ENCODE peak calls at places on chromosome 1, in six cellular contexts. One of them, this sample, is unnamed.

GRCh38 chr1:89546934-89547562 is 22.4 kb downstream of the LRRC8B start:
- DNase-seq in endothelial cell: no peak
- DNase-seq in CD8-positive, alpha-beta T cell: no peak
- DNase-seq in activated B cell treated with CpG ODN at 0.5 μM for 24 hours: no peak
- DNase-seq in foreskin fibroblast: no peak
- DNase-seq in cardiac muscle cell: no peak
- DNase-seq in this sample: no peak

GRCh38 chr1:15966081-15966955 is 9.6 kb downstream of the ZBTB17 start:
- DNase-seq in endothelial cell: no peak
- DNase-seq in CD8-positive, alpha-beta T cell: peak
- DNase-seq in activated B cell treated with CpG ODN at 0.5 μM for 24 hours: peak
- DNase-seq in foreskin fibroblast: peak
- DNase-seq in cardiac muscle cell: no peak
- DNase-seq in this sample: no peak

GRCh38 chr1:44423706-44424546 is 18.9 kb downstream of the RNF220 start:
- DNase-seq in endothelial cell: peak
- DNase-seq in CD8-positive, alpha-beta T cell: no peak
- DNase-seq in activated B cell treated with CpG ODN at 0.5 μM for 24 hours: no peak
- DNase-seq in foreskin fibroblast: no peak
- DNase-seq in cardiac muscle cell: peak
- DNase-seq in this sample: no peak

GRCh38 chr1:211975152-211975941 is 60.0 kb downstream of the INTS7 start:
- DNase-seq in endothelial cell: no peak
- DNase-seq in CD8-positive, alpha-beta T cell: no peak
- DNase-seq in activated B cell treated with CpG ODN at 0.5 μM for 24 hours: no peak
- DNase-seq in foreskin fibroblast: no peak
- DNase-seq in cardiac muscle cell: no peak
- DNase-seq in this sample: no peak

GRCh38 chr1:112393634-112393976 is 2.4 kb upstream of the CTTNBP2NL start:
- DNase-seq in endothelial cell: no peak
- DNase-seq in CD8-positive, alpha-beta T cell: no peak
- DNase-seq in activated B cell treated with CpG ODN at 0.5 μM for 24 hours: no peak
- DNase-seq in foreskin fibroblast: no peak
- DNase-seq in cardiac muscle cell: peak
- DNase-seq in this sample: no peak

GRCh38 chr1:156444407-156445001 is 56.1 kb downstream of the MEF2D start:
- DNase-seq in endothelial cell: peak
- DNase-seq in CD8-positive, alpha-beta T cell: no peak
- DNase-seq in activated B cell treated with CpG ODN at 0.5 μM for 24 hours: no peak
- DNase-seq in foreskin fibroblast: no peak
- DNase-seq in cardiac muscle cell: peak
- DNase-seq in this sample: peak

GRCh38 chr1:2200308-2200943 is 5.9 kb upstream of the FAAP20 start:
- DNase-seq in endothelial cell: no peak
- DNase-seq in CD8-positive, alpha-beta T cell: no peak
- DNase-seq in activated B cell treated with CpG ODN at 0.5 μM for 24 hours: no peak
- DNase-seq in foreskin fibroblast: no peak
- DNase-seq in cardiac muscle cell: no peak
- DNase-seq in this sample: no peak

GRCh38 chr1:179080866-179081695 is 789 bp upstream of the TOR3A start:
- DNase-seq in endothelial cell: peak
- DNase-seq in CD8-positive, alpha-beta T cell: peak
- DNase-seq in activated B cell treated with CpG ODN at 0.5 μM for 24 hours: peak
- DNase-seq in foreskin fibroblast: no peak
- DNase-seq in cardiac muscle cell: no peak
- DNase-seq in this sample: no peak

GRCh38 chr1:64574301-64574700 is 104.4 kb downstream of the CACHD1 start:
- DNase-seq in endothelial cell: no peak
- DNase-seq in CD8-positive, alpha-beta T cell: no peak
- DNase-seq in activated B cell treated with CpG ODN at 0.5 μM for 24 hours: no peak
- DNase-seq in foreskin fibroblast: peak
- DNase-seq in cardiac muscle cell: no peak
- DNase-seq in this sample: no peak

GRCh38 chr1:179807291-179807690 is 64.2 kb downstream of the FAM163A start:
- DNase-seq in endothelial cell: no peak
- DNase-seq in CD8-positive, alpha-beta T cell: no peak
- DNase-seq in activated B cell treated with CpG ODN at 0.5 μM for 24 hours: no peak
- DNase-seq in foreskin fibroblast: no peak
- DNase-seq in cardiac muscle cell: no peak
- DNase-seq in this sample: no peak

GRCh38 chr1:225843426-225843795 is 33.5 kb downstream of the EPHX1 start:
- DNase-seq in endothelial cell: no peak
- DNase-seq in CD8-positive, alpha-beta T cell: no peak
- DNase-seq in activated B cell treated with CpG ODN at 0.5 μM for 24 hours: no peak
- DNase-seq in foreskin fibroblast: no peak
- DNase-seq in cardiac muscle cell: no peak
- DNase-seq in this sample: no peak

DNA sequence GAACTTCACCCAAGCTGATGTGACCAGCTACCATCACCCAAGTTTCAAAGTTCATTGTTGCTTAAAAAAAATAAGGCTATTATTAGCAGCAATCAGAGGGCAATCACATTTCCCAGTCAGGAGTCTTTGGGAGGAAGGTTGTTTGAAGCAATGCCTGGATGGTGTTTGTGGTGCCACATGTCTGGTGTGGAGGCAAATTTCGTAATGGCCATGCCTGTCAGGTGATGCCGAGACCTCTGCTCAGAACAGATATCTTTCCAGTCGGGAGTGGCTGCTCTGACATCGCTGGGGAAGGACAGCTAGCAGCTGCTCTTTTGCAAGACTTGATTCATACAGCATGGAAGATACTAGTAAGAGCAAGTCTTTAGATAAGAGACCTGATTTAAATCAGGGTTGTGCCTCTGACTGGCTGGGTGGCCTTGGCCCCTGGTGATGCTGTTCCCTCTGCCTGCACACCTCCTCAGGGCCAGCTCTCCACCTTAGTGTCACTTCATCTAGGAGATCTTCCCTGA is 187.8 kb upstream of the JUN start:
- DNase-seq in endothelial cell: no peak
- DNase-seq in CD8-positive, alpha-beta T cell: no peak
- DNase-seq in activated B cell treated with CpG ODN at 0.5 μM for 24 hours: no peak
- DNase-seq in foreskin fibroblast: peak
- DNase-seq in cardiac muscle cell: peak
- DNase-seq in this sample: no peak
- TF ChIP-seq CTCF in endothelial cell: no peak
- TF ChIP-seq CTCF in CD8-positive, alpha-beta T cell: no peak
- TF ChIP-seq CTCF in activated B cell treated with CpG ODN at 0.5 μM for 24 hours: no peak
- TF ChIP-seq CTCF in foreskin fibroblast: no peak
- TF ChIP-seq CTCF in cardiac muscle cell: no peak
- TF ChIP-seq CTCF in this sample: no peak

GRCh38 chr1:216742625-216743024 is 19.4 kb upstream of the ESRRG start:
- DNase-seq in endothelial cell: no peak
- DNase-seq in CD8-positive, alpha-beta T cell: no peak
- DNase-seq in activated B cell treated with CpG ODN at 0.5 μM for 24 hours: no peak
- DNase-seq in foreskin fibroblast: no peak
- DNase-seq in cardiac muscle cell: peak
- DNase-seq in this sample: no peak
- TF ChIP-seq CTCF in endothelial cell: peak
- TF ChIP-seq CTCF in CD8-positive, alpha-beta T cell: no peak
- TF ChIP-seq CTCF in activated B cell treated with CpG ODN at 0.5 μM for 24 hours: no peak
- TF ChIP-seq CTCF in foreskin fibroblast: peak
- TF ChIP-seq CTCF in cardiac muscle cell: peak
- TF ChIP-seq CTCF in this sample: peak

GRCh38 chr1:86938855-86939254 is 24.4 kb downstream of the HS2ST1 start:
- DNase-seq in endothelial cell: no peak
- DNase-seq in CD8-positive, alpha-beta T cell: no peak
- DNase-seq in activated B cell treated with CpG ODN at 0.5 μM for 24 hours: no peak
- DNase-seq in foreskin fibroblast: no peak
- DNase-seq in cardiac muscle cell: no peak
- DNase-seq in this sample: no peak
- TF ChIP-seq CTCF in endothelial cell: no peak
- TF ChIP-seq CTCF in CD8-positive, alpha-beta T cell: no peak
- TF ChIP-seq CTCF in activated B cell treated with CpG ODN at 0.5 μM for 24 hours: no peak
- TF ChIP-seq CTCF in foreskin fibroblast: no peak
- TF ChIP-seq CTCF in cardiac muscle cell: no peak
- TF ChIP-seq CTCF in this sample: no peak

DNA sequence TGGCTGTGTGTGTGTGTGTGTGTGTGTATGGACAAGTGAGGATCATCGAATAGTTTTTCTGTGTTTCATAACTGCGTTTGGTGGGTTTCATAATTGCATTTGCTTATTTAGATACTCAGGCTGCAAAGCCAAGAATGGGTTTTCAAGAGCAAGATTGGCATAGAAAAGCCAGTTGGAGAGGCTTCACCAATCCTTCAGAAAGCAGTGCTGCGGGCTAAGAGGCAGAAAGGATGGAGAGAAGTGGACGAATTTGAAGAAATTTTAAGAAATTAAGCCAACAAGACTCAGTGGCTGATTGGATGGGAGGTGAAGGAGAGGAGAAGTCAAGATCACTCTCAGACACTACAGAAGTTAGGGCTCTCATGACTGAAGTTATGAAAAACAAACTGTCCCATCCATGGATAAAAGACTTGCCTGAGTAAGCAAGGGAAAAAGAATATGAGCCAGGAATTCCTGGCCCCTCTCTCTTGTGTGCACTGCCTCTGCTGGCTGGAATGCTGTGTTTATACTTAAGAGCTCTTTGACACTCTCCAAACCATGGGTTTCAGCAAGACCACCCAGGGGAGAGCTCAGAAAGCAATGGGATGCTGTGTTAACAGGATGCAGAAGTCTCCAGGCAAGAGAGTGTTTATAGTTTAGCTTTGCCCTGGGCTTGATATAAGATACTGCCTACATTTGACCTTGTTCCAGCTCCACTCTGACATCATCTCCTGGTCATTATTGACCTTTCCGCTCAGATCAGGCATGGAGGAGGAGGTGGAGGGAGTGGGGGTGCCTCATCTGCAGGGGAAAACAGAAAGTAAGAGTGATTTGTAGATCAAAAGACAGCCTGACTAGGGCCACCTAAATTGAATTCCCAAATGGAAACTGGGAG is 232.0 kb upstream of the PLXNA2 start:
- DNase-seq in endothelial cell: no peak
- DNase-seq in CD8-positive, alpha-beta T cell: no peak
- DNase-seq in activated B cell treated with CpG ODN at 0.5 μM for 24 hours: no peak
- DNase-seq in foreskin fibroblast: no peak
- DNase-seq in cardiac muscle cell: peak
- DNase-seq in this sample: no peak
- TF ChIP-seq CTCF in endothelial cell: no peak
- TF ChIP-seq CTCF in CD8-positive, alpha-beta T cell: no peak
- TF ChIP-seq CTCF in activated B cell treated with CpG ODN at 0.5 μM for 24 hours: no peak
- TF ChIP-seq CTCF in foreskin fibroblast: peak
- TF ChIP-seq CTCF in cardiac muscle cell: peak
- TF ChIP-seq CTCF in this sample: peak

GRCh38 chr1:90851711-90852050 is 134.6 kb upstream of the BARHL2 start:
- DNase-seq in endothelial cell: no peak
- DNase-seq in CD8-positive, alpha-beta T cell: no peak
- DNase-seq in activated B cell treated with CpG ODN at 0.5 μM for 24 hours: no peak
- DNase-seq in foreskin fibroblast: no peak
- DNase-seq in cardiac muscle cell: no peak
- DNase-seq in this sample: no peak
- TF ChIP-seq CTCF in endothelial cell: no peak
- TF ChIP-seq CTCF in CD8-positive, alpha-beta T cell: no peak
- TF ChIP-seq CTCF in activated B cell treated with CpG ODN at 0.5 μM for 24 hours: peak
- TF ChIP-seq CTCF in foreskin fibroblast: no peak
- TF ChIP-seq CTCF in cardiac muscle cell: no peak
- TF ChIP-seq CTCF in this sample: no peak

GRCh38 chr1:154614887-154615286 is 6.9 kb upstream of the ADAR start:
- DNase-seq in endothelial cell: no peak
- DNase-seq in CD8-positive, alpha-beta T cell: no peak
- DNase-seq in activated B cell treated with CpG ODN at 0.5 μM for 24 hours: no peak
- DNase-seq in foreskin fibroblast: no peak
- DNase-seq in cardiac muscle cell: peak
- DNase-seq in this sample: no peak
- TF ChIP-seq CTCF in endothelial cell: no peak
- TF ChIP-seq CTCF in CD8-positive, alpha-beta T cell: no peak
- TF ChIP-seq CTCF in activated B cell treated with CpG ODN at 0.5 μM for 24 hours: no peak
- TF ChIP-seq CTCF in foreskin fibroblast: no peak
- TF ChIP-seq CTCF in cardiac muscle cell: peak
- TF ChIP-seq CTCF in this sample: no peak

GRCh38 chr1:183635112-183635605 is 424 bp downstream of the ARPC5 start:
- DNase-seq in endothelial cell: peak
- DNase-seq in CD8-positive, alpha-beta T cell: no peak
- DNase-seq in activated B cell treated with CpG ODN at 0.5 μM for 24 hours: peak
- DNase-seq in foreskin fibroblast: no peak
- DNase-seq in cardiac muscle cell: peak
- DNase-seq in this sample: peak
- TF ChIP-seq CTCF in endothelial cell: no peak
- TF ChIP-seq CTCF in CD8-positive, alpha-beta T cell: no peak
- TF ChIP-seq CTCF in activated B cell treated with CpG ODN at 0.5 μM for 24 hours: no peak
- TF ChIP-seq CTCF in foreskin fibroblast: no peak
- TF ChIP-seq CTCF in cardiac muscle cell: no peak
- TF ChIP-seq CTCF in this sample: no peak

GRCh38 chr1:48103495-48103894 is 106.3 kb upstream of the TRABD2B start:
- DNase-seq in endothelial cell: no peak
- DNase-seq in CD8-positive, alpha-beta T cell: no peak
- DNase-seq in activated B cell treated with CpG ODN at 0.5 μM for 24 hours: no peak
- DNase-seq in foreskin fibroblast: no peak
- DNase-seq in cardiac muscle cell: no peak
- DNase-seq in this sample: no peak

GRCh38 chr1:48102766-48103165 is 105.6 kb upstream of the TRABD2B start:
- DNase-seq in endothelial cell: no peak
- DNase-seq in CD8-positive, alpha-beta T cell: no peak
- DNase-seq in activated B cell treated with CpG ODN at 0.5 μM for 24 hours: no peak
- DNase-seq in foreskin fibroblast: no peak
- DNase-seq in cardiac muscle cell: peak
- DNase-seq in this sample: no peak

GRCh38 chr1:48107516-48107915 is 110.3 kb upstream of the TRABD2B start:
- DNase-seq in endothelial cell: no peak
- DNase-seq in CD8-positive, alpha-beta T cell: no peak
- DNase-seq in activated B cell treated with CpG ODN at 0.5 μM for 24 hours: no peak
- DNase-seq in foreskin fibroblast: no peak
- DNase-seq in cardiac muscle cell: no peak
- DNase-seq in this sample: no peak

GRCh38 chr1:48106049-48106448 is 108.9 kb upstream of the TRABD2B start:
- DNase-seq in endothelial cell: no peak
- DNase-seq in CD8-positive, alpha-beta T cell: no peak
- DNase-seq in activated B cell treated with CpG ODN at 0.5 μM for 24 hours: no peak
- DNase-seq in foreskin fibroblast: no peak
- DNase-seq in cardiac muscle cell: no peak
- DNase-seq in this sample: no peak

DNA sequence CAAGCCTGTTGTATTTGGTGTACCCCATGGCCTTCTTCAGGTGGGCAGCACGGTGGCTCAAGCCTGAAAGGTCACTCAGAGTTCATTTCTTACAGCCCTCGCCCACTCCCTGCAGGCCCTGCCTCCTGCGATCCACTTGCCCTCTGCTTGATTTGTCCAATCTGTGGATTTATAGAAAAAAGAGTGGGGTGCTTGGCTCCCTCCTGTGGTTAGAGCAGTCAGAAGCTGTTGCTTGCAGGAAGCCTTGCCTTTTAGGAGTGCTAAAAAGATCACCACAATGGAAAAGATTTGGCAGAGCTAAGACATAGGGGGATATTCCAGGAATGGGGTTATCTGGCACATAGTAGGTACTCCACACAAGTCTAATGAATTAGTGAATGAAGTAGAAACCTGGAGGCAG is 108.0 kb upstream of the TRABD2B start:
- DNase-seq in endothelial cell: no peak
- DNase-seq in CD8-positive, alpha-beta T cell: no peak
- DNase-seq in activated B cell treated with CpG ODN at 0.5 μM for 24 hours: no peak
- DNase-seq in foreskin fibroblast: no peak
- DNase-seq in cardiac muscle cell: peak
- DNase-seq in this sample: no peak
- TF ChIP-seq CTCF in endothelial cell: no peak
- TF ChIP-seq CTCF in CD8-positive, alpha-beta T cell: no peak
- TF ChIP-seq CTCF in activated B cell treated with CpG ODN at 0.5 μM for 24 hours: no peak
- TF ChIP-seq CTCF in foreskin fibroblast: no peak
- TF ChIP-seq CTCF in cardiac muscle cell: peak
- TF ChIP-seq CTCF in this sample: peak

GRCh38 chr1:28591708-28592313 is at the start of gene RAB42:
- DNase-seq in endothelial cell: no peak
- DNase-seq in CD8-positive, alpha-beta T cell: no peak
- DNase-seq in activated B cell treated with CpG ODN at 0.5 μM for 24 hours: no peak
- DNase-seq in foreskin fibroblast: peak
- DNase-seq in cardiac muscle cell: peak
- DNase-seq in this sample: no peak
- TF ChIP-seq CTCF in endothelial cell: no peak
- TF ChIP-seq CTCF in CD8-positive, alpha-beta T cell: no peak
- TF ChIP-seq CTCF in activated B cell treated with CpG ODN at 0.5 μM for 24 hours: no peak
- TF ChIP-seq CTCF in foreskin fibroblast: no peak
- TF ChIP-seq CTCF in cardiac muscle cell: no peak
- TF ChIP-seq CTCF in this sample: no peak

This sample was measured in neural crest cell.